ENCODE peak calls at places on chromosomes 1 and 21, in nine cellular contexts. K, C, A, Y, S, I, V, O and X are unnamed samples.

GRCh38 chr1:150560011-150560438 is 10.8 kb downstream of the ADAMTSL4 start:
- DNase-seq in K (no peak), C (peak), A (peak), Y (peak), S (peak), I (no peak), V (peak), O (peak), X (no peak)

GRCh38 chr21:43812139-43812821 is 22.9 kb downstream of the RRP1 start:
- DNase-seq in K (no peak), C (no peak), A (no peak), Y (no peak), S (peak), I (no peak), V (no peak), O (no peak), X (no peak)

GRCh38 chr1:208093754-208094719 is 150.1 kb downstream of the PLXNA2 start:
- DNase-seq in K (no peak), C (peak), A (peak), Y (peak), S (peak), I (no peak), V (peak), O (peak), X (no peak)

GRCh38 chr1:156439771-156440183 is 60.8 kb downstream of the MEF2D start:
- DNase-seq in K (no peak), C (peak), A (no peak), Y (no peak), S (no peak), I (no peak), V (no peak), O (no peak), X (no peak)

GRCh38 chr1:95369985-95370670 is 136.1 kb downstream of the RWDD3 start:
- DNase-seq in K (no peak), C (no peak), A (no peak), Y (no peak), S (no peak), I (no peak), V (no peak), O (no peak), X (no peak)

GRCh38 chr1:1033731-1034437 is 14.0 kb downstream of the AGRN start:
- DNase-seq in K (no peak), C (no peak), A (no peak), Y (no peak), S (no peak), I (no peak), V (no peak), O (no peak), X (no peak)

GRCh38 chr1:7127322-7128050 is 342.2 kb downstream of the CAMTA1 start:
- DNase-seq in K (no peak), C (peak), A (no peak), Y (no peak), S (peak), I (no peak), V (no peak), O (no peak), X (no peak)

GRCh38 chr1:30479576-30479975 is 243.8 kb downstream of the MATN1 start:
- DNase-seq in K (no peak), C (no peak), A (no peak), Y (no peak), S (no peak), I (no peak), V (no peak), O (no peak), X (no peak)

GRCh38 chr1:171438441-171438840 is 46.9 kb upstream of the PRRC2C start:
- DNase-seq in K (no peak), C (no peak), A (no peak), Y (peak), S (peak), I (peak), V (no peak), O (no peak), X (no peak)

GRCh38 chr1:41169799-41170180 is 72.3 kb downstream of the SCMH1 start:
- DNase-seq in K (no peak), C (no peak), A (no peak), Y (no peak), S (no peak), I (no peak), V (no peak), O (no peak), X (no peak)

GRCh38 chr1:67831850-67832513 is 1.3 kb downstream of the GNG12 start:
- DNase-seq in K (no peak), C (peak), A (peak), Y (peak), S (peak), I (peak), V (no peak), O (peak), X (peak)

GRCh38 chr1:228101614-228101993 is 1.5 kb downstream of the C1orf35 start:
- DNase-seq in K (no peak), C (no peak), A (no peak), Y (no peak), S (no peak), I (no peak), V (no peak), O (no peak), X (no peak)

GRCh38 chr1:174021611-174022079 is 512 bp downstream of the RC3H1 start:
- DNase-seq in K (no peak), C (peak), A (peak), Y (no peak), S (peak), I (no peak), V (peak), O (peak), X (no peak)

GRCh38 chr1:47711211-47711847 is 273.5 kb downstream of the FOXD2 start:
- DNase-seq in K (no peak), C (no peak), A (no peak), Y (no peak), S (no peak), I (no peak), V (no peak), O (no peak), X (no peak)

GRCh38 chr1:16266411-16267118 is 29.6 kb upstream of the CPLANE2 start:
- DNase-seq in K (no peak), C (no peak), A (no peak), Y (no peak), S (no peak), I (no peak), V (no peak), O (no peak), X (no peak)

GRCh38 chr1:64733576-64734288 is 11.1 kb upstream of the RAVER2 start:
- DNase-seq in K (no peak), C (no peak), A (no peak), Y (no peak), S (no peak), I (peak), V (no peak), O (no peak), X (no peak)

GRCh38 chr1:19153169-19153568 is 56.9 kb downstream of the UBR4 start:
- DNase-seq in K (no peak), C (no peak), A (no peak), Y (no peak), S (no peak), I (no peak), V (no peak), O (no peak), X (no peak)

GRCh38 chr1:51072040-51072439 is 30.0 kb upstream of the C1orf185 start:
- DNase-seq in K (no peak), C (no peak), A (no peak), Y (no peak), S (no peak), I (no peak), V (no peak), O (no peak), X (no peak)

GRCh38 chr21:21751286-21751685 is 753.1 kb downstream of the NCAM2 start:
- DNase-seq in K (no peak), C (no peak), A (no peak), Y (no peak), S (no peak), I (no peak), V (no peak), O (no peak), X (no peak)

GRCh38 chr1:150557813-150558212 is 8.6 kb downstream of the ADAMTSL4 start:
- DNase-seq in K (no peak), C (no peak), A (no peak), Y (no peak), S (no peak), I (no peak), V (no peak), O (no peak), X (no peak)

GRCh38 chr21:15495965-15496364 is 233.8 kb upstream of the USP25 start:
- DNase-seq in K (no peak), C (no peak), A (no peak), Y (no peak), S (peak), I (no peak), V (no peak), O (no peak), X (no peak)

GRCh38 chr1:205664399-205665108 is 15.8 kb downstream of the SLC45A3 start:
- DNase-seq in K (no peak), C (peak), A (no peak), Y (no peak), S (peak), I (no peak), V (no peak), O (no peak), X (no peak)

GRCh38 chr21:15210235-15210678 is 145.5 kb upstream of the NRIP1 start:
- DNase-seq in K (no peak), C (no peak), A (no peak), Y (peak), S (peak), I (no peak), V (no peak), O (no peak), X (no peak)

GRCh38 chr1:107965112-107965991 is at the start of gene VAV3:
- DNase-seq in K (no peak), C (peak), A (peak), Y (peak), S (peak), I (no peak), V (peak), O (peak), X (no peak)

GRCh38 chr1:200588698-200589097 is 31.9 kb downstream of the KIF14 start:
- DNase-seq in K (no peak), C (no peak), A (no peak), Y (no peak), S (peak), I (no peak), V (no peak), O (no peak), X (no peak)

GRCh38 chr1:246583056-246583440 is 16.8 kb downstream of the CNST start:
- DNase-seq in K (no peak), C (no peak), A (no peak), Y (no peak), S (no peak), I (no peak), V (no peak), O (no peak), X (no peak)

GRCh38 chr1:55204997-55205396 is 10.2 kb downstream of the USP24 start:
- DNase-seq in K (no peak), C (no peak), A (no peak), Y (no peak), S (no peak), I (no peak), V (no peak), O (no peak), X (no peak)

GRCh38 chr1:77385551-77385950 is 103.7 kb downstream of the AK5 start:
- DNase-seq in K (no peak), C (no peak), A (no peak), Y (no peak), S (peak), I (no peak), V (no peak), O (no peak), X (no peak)

GRCh38 chr1:40218333-40218732 is 29.4 kb upstream of the TMCO2 start:
- DNase-seq in K (no peak), C (no peak), A (no peak), Y (no peak), S (no peak), I (no peak), V (no peak), O (no peak), X (no peak)

GRCh38 chr1:230337266-230337665 is 88.9 kb downstream of the PGBD5 start:
- DNase-seq in K (no peak), C (no peak), A (no peak), Y (no peak), S (no peak), I (no peak), V (no peak), O (no peak), X (no peak)